ENCODE peak calls at places on chromosomes 13 and 19, in seven cellular contexts. H, K, T, S, L, O and J are unnamed samples.

GRCh38 chr19:57558525-57558924 is 1.1 kb downstream of the ZNF550 start:
- DNase-seq in L (no peak), T (no peak), K (peak; percentile 23), H (peak; percentile 58), O (peak; percentile 15), S (no peak), J (peak; percentile 10)

GRCh38 chr13:109892101-109892500 is 105.7 kb upstream of the IRS2 start:
- DNase-seq in O (no peak), S (no peak), K (no peak), H (no peak), T (no peak), L (no peak), J (no peak)

GRCh38 chr19:51367565-51368365 is 1.0 kb downstream of the CLDND2 start:
- DNase-seq in H (peak; percentile 100), K (peak; percentile 100), L (peak; percentile 99), T (peak; percentile 99), O (peak; percentile 98), S (peak; percentile 85), J (peak; percentile 99)

GRCh38 chr19:38838208-38838985 is 6.8 kb upstream of the ECH1 start:
- DNase-seq in L (no peak), S (peak; percentile 61), O (no peak), K (no peak), H (peak; percentile 26), T (no peak), J (peak; percentile 42)

GRCh38 chr13:75139291-75139690 is 342.7 kb downstream of the TBC1D4 start:
- DNase-seq in O (peak; percentile 24), T (no peak), H (peak; percentile 85), S (no peak), L (no peak), K (peak; percentile 70), J (peak; percentile 56)

GRCh38 chr13:21672811-21673591 is 2.1 kb downstream of the FGF9 start:
- DNase-seq in T (no peak), K (no peak), O (no peak), H (no peak), L (no peak), S (no peak), J (no peak)

GRCh38 chr13:75197803-75198202 is 284.2 kb downstream of the TBC1D4 start:
- DNase-seq in K (peak; percentile 73), L (no peak), S (no peak), H (no peak), T (no peak), O (no peak), J (no peak)

GRCh38 chr13:99083976-99084375 is 106.1 kb upstream of the DOCK9 start:
- DNase-seq in L (no peak), K (no peak), T (no peak), S (no peak), H (no peak), O (no peak), J (no peak)

GRCh38 chr19:3450796-3451411 is 29.4 kb downstream of the SMIM24 start:
- DNase-seq in K (peak; percentile 100), L (no peak), S (peak; percentile 99), H (peak; percentile 99), O (peak; percentile 99), T (no peak), J (peak; percentile 100)

GRCh38 chr13:48782429-48782840 is 128.7 kb downstream of the CYSLTR2 start:
- DNase-seq in L (no peak), K (no peak), H (peak; percentile 60), S (no peak), O (no peak), T (no peak), J (no peak)

GRCh38 chr19:51501594-51502263 is at the start of gene SIGLEC12:
- DNase-seq in L (no peak), H (no peak), S (no peak), K (no peak), O (no peak), T (no peak), J (no peak)

GRCh38 chr19:13082192-13083007 is 20.3 kb downstream of the LYL1 start:
- DNase-seq in L (no peak), K (peak; percentile 41), S (no peak), T (no peak), O (peak; percentile 49), H (peak; percentile 94), J (no peak)

GRCh38 chr19:47391510-47392223 is 27.7 kb downstream of the MEIS3 start:
- DNase-seq in T (peak; percentile 94), S (peak; percentile 7), L (no peak), H (peak; percentile 80), K (peak; percentile 79), O (peak; percentile 64), J (peak; percentile 51)

GRCh38 chr13:112671359-112671758 is 18.5 kb upstream of the ATP11A start:
- DNase-seq in T (no peak), O (no peak), S (no peak), L (no peak), H (no peak), K (no peak), J (no peak)

GRCh38 chr13:47081246-47081645 is 184.4 kb upstream of the HTR2A start:
- DNase-seq in L (peak; percentile 46), K (no peak), T (no peak), S (no peak), H (no peak), O (no peak), J (no peak)

GRCh38 chr13:113915012-113915763 is 51.3 kb upstream of the GAS6 start:
- DNase-seq in L (no peak), K (no peak), S (no peak), H (no peak), O (no peak), T (no peak), J (no peak)

GRCh38 chr19:58037927-58038687 is 4.3 kb downstream of the ZSCAN1 start:
- DNase-seq in K (peak; percentile 12), T (no peak), L (peak; percentile 71), S (no peak), H (no peak), O (no peak), J (no peak)

DNA sequence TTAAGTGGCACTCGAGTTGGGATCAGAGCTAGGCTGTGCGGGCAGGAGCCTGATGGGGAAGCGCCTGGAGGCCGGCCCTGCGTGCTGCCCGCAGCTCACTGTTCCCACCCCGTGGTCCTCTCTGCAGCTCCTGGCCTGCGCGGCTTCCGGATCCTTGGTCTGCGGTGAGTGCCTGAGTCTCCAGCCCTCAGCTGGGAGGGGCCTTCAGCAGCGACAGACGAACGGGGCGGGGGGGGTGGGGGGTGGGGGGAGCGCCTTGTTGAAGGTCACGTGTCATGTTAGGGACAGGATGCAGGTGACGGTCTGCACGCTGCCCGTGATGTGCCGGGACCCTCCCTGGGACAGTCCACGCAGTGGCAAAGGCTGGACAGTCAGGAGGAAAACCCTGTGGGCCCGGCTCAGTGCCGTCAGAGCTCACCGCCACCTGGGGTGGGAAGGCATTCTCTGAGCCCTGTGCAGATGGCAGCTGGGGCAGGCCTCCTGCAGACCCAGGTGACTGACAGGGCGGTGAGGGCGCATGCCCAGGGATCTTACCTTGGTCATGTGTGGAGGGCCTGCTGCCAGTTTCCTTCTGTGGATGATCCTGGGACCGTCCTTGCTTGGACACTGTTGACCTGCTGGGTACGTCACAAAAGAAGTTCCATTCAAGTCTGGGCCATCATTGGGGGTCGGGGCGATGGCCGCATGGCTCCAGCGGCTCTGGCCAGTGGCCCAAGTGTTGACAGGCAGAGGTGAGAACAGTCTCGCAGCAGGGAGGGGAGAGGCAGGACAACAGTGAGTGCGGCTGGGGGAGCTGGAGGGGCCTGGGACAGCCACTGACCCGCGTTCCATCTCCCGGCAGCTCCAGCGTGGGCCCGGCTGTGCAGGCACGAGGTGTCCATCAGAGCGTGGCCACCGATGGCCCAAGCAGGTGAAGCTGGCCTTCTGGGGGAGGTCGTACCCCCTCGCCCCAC is 4.3 kb downstream of the NDUFS7 start:
- DNase-seq in S (no peak), K (no peak), H (no peak), O (no peak), L (no peak), T (no peak), J (no peak)
- TF ChIP-seq CTCF in S (no peak), K (no peak), H (no peak), O (no peak), L (no peak), T (no peak), J (no peak)

DNA sequence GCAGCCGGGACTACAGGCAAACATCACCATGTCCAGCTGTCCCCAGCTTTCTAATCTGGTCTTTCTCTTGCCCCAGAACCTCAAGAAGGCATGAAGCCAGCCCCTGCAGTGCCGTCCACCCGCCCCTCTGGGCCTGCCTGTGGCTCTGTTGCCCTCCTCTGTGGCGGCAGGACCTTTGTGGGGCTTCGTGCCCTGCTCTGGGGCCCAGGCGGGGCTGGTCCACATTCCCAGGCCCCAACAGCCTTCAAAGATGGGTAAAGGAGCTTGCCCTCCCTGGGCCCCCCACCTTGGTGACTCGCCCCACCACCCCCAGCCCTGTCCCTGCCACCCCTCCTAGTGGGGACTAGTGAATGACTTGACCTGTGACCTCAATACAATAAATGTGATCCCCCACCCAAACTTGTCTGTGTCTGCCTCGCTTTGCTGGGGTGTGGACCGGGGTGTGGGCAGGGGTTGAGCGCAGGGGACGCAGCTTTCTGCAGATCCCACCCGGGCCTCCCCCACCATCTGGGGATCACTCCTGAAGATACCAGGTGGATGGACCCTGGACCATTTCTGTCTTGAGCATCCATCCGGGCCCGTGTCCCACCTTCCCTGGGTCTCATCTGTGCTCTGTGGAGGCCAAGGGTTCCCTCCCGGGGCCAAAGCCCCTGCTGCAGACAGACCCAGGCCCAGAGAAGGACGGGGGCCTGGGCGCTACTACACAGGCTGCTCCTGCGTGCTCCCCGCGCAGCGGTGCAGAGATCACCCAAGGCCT is 15.3 kb downstream of the PRKCSH start:
- DNase-seq in K (no peak), O (no peak), L (no peak), H (no peak), S (no peak), T (no peak), J (no peak)
- TF ChIP-seq CTCF in K (no peak), O (no peak), L (no peak), H (no peak), S (no peak), T (no peak), J (no peak)

GRCh38 chr13:33879044-33879596 is 61.2 kb downstream of the RFC3 start:
- DNase-seq in O (no peak), T (no peak), S (no peak), K (no peak), H (no peak), L (no peak), J (no peak)

GRCh38 chr13:33882804-33883203 is 64.9 kb downstream of the RFC3 start:
- DNase-seq in S (no peak), L (no peak), T (no peak), K (no peak), O (no peak), H (no peak), J (no peak)

DNA sequence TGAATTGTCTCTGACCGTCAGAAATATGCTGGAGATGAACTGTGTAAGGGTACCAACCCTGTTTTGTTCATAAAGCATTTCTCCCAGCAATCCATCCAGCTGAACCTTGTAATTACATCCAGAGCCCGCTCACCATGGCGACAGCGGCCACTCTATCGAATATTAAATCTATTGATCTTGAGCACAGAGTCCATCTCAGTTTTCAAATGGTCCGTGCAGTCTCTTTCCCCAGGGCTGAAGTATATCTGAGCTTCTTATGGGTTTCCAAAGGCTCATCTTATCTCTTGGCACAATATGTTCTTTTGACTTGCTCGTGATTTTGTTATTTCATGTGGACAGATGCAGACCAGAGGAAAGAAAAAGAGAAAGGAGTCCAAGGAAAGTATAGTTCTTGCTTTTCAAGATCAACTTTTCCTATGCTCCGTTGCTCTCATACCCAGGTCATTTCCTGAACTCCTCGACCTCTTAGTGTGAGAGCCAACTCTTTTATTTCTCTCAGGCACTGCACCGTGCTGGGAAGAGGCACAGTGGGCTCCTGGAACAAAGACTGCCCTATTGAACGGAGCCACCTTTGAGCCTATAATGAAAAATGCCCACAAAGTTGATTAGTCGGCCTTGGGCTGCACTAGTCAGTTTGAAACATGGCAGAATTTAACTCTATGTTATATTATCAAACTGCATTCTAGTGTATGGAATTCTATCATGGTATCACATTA is 66.7 kb downstream of the RFC3 start:
- DNase-seq in T (no peak), O (no peak), K (peak; percentile 6), H (peak; percentile 5), S (no peak), L (no peak), J (no peak)
- TF ChIP-seq CTCF in T (no peak), O (no peak), K (no peak), H (no peak), S (no peak), L (no peak), J (no peak)

GRCh38 chr19:40403262-40403984 is 9.8 kb downstream of the PRX start:
- DNase-seq in O (peak; percentile 87), H (peak; percentile 94), K (peak; percentile 96), T (peak; percentile 96), S (peak; percentile 74), L (no peak), J (peak; percentile 78)
- TF ChIP-seq CTCF in O (no peak), H (peak; percentile 11), K (no peak), T (peak; percentile 24), S (no peak), L (no peak), J (peak; percentile 19)